ENCODE peak calls at places on chromosomes 13 and 19, in six cellular contexts. L is lung, K is left colon, B is GDM1, R is upper lobe of left lung, Q is GM18507. C is an unnamed sample.

GRCh38 chr13:109569938-109570711 is 216.3 kb downstream of the IRS2 start:
- DNase-seq in L (no peak), K (no peak), B (peak; percentile 16), R (no peak), Q (peak; percentile 18), C (peak; percentile 5)

GRCh38 chr19:48553676-48554384 is 1.9 kb downstream of the SULT2B1 start:
- DNase-seq in L (peak; percentile 58), K (peak; percentile 27), B (no peak), R (no peak), Q (no peak), C (no peak)

GRCh38 chr13:79393564-79394249 is 12.3 kb downstream of the RBM26 start:
- DNase-seq in L (no peak), K (peak; percentile 30), B (no peak), R (no peak), Q (no peak), C (peak; percentile 57)

GRCh38 chr19:45638930-45639729 is at the start of gene EML2:
- DNase-seq in L (peak; percentile 47), K (peak; percentile 84), B (peak; percentile 30), R (peak; percentile 91), Q (no peak), C (no peak)

GRCh38 chr13:40158218-40158617 is 502.8 kb downstream of the COG6 start:
- DNase-seq in L (no peak), K (no peak), B (no peak), R (no peak), Q (no peak), C (no peak)

GRCh38 chr13:29676535-29676934 is 81.0 kb upstream of the SLC7A1 start:
- DNase-seq in L (no peak), K (no peak), B (no peak), R (no peak), Q (no peak), C (no peak)

GRCh38 chr19:13670846-13671245 is 93.5 kb upstream of the MRI1 start:
- DNase-seq in L (no peak), K (no peak), B (no peak), R (no peak), Q (no peak), C (no peak)

GRCh38 chr13:26964278-26965057 is 203.9 kb upstream of the GPR12 start:
- DNase-seq in L (peak; percentile 47), K (peak; percentile 36), B (no peak), R (no peak), Q (no peak), C (no peak)

GRCh38 chr13:27824121-27824520 is 31.8 kb downstream of the GSX1 start:
- DNase-seq in L (no peak), K (no peak), B (no peak), R (no peak), Q (no peak), C (no peak)

GRCh38 chr13:75875450-75875849 is 239.3 kb downstream of the LMO7 start:
- DNase-seq in L (no peak), K (no peak), B (no peak), R (no peak), Q (no peak), C (no peak)

GRCh38 chr13:34247596-34247995 is 429.6 kb downstream of the RFC3 start:
- DNase-seq in L (no peak), K (no peak), B (no peak), R (no peak), Q (no peak), C (no peak)